ENCODE peak calls at places on chromosomes 4 and X, in ten cellular contexts. One of them, this sample, is unnamed. For H3K4me1, the result is how much of the 10 kb centered on the place peaks cover.

GRCh38 chrX:13473666-13474516 is 95.5 kb upstream of the EGFL6 start:
- DNase-seq in endodermal cell: no peak
- DNase-seq in lung: no peak
- DNase-seq in fibroblast of lung: peak
- DNase-seq in tibial artery: no peak
- DNase-seq in heart left ventricle: no peak
- DNase-seq in endothelial cell of umbilical vein: no peak
- DNase-seq in HCT116: no peak
- DNase-seq in IMR-90: peak
- DNase-seq in transverse colon: no peak
- DNase-seq in this sample: no peak

GRCh38 chrX:7170903-7171302 is 22.9 kb upstream of the PUDP start:
- DNase-seq in transverse colon: peak
- DNase-seq in fibroblast of lung: no peak
- DNase-seq in endodermal cell: peak
- DNase-seq in IMR-90: no peak
- DNase-seq in HCT116: no peak
- DNase-seq in endothelial cell of umbilical vein: peak
- DNase-seq in tibial artery: no peak
- DNase-seq in lung: peak
- DNase-seq in heart left ventricle: no peak
- DNase-seq in this sample: peak

GRCh38 chrX:150036181-150036580 is 97.9 kb upstream of the EOLA2 start:
- DNase-seq in endodermal cell: no peak
- DNase-seq in endothelial cell of umbilical vein: peak
- DNase-seq in HCT116: no peak
- DNase-seq in tibial artery: no peak
- DNase-seq in lung: no peak
- DNase-seq in heart left ventricle: no peak
- DNase-seq in transverse colon: peak
- DNase-seq in IMR-90: peak
- DNase-seq in fibroblast of lung: peak
- DNase-seq in this sample: peak

GRCh38 chrX:46447384-46447783 is 97.8 kb downstream of the ZNF674 start:
- DNase-seq in HCT116: no peak
- DNase-seq in transverse colon: no peak
- DNase-seq in endodermal cell: no peak
- DNase-seq in fibroblast of lung: peak
- DNase-seq in heart left ventricle: no peak
- DNase-seq in tibial artery: no peak
- DNase-seq in endothelial cell of umbilical vein: peak
- DNase-seq in IMR-90: peak
- DNase-seq in lung: no peak
- DNase-seq in this sample: peak

GRCh38 chrX:136754641-136755040 is 26.1 kb downstream of the ARHGEF6 start:
- DNase-seq in IMR-90: no peak
- DNase-seq in HCT116: no peak
- DNase-seq in endodermal cell: peak
- DNase-seq in endothelial cell of umbilical vein: no peak
- DNase-seq in fibroblast of lung: peak
- DNase-seq in lung: no peak
- DNase-seq in heart left ventricle: peak
- DNase-seq in transverse colon: no peak
- DNase-seq in tibial artery: peak
- DNase-seq in this sample: no peak

GRCh38 chr4:152480901-152481300 is 55.0 kb downstream of the FBXW7 start:
- DNase-seq in endothelial cell of umbilical vein: no peak
- DNase-seq in IMR-90: no peak
- DNase-seq in HCT116: no peak
- DNase-seq in tibial artery: no peak
- DNase-seq in fibroblast of lung: no peak
- DNase-seq in lung: no peak
- DNase-seq in transverse colon: no peak
- DNase-seq in heart left ventricle: no peak
- DNase-seq in endodermal cell: no peak
- DNase-seq in this sample: no peak

GRCh38 chr4:73450398-73451004 is 14.5 kb downstream of the AFP start:
- DNase-seq in transverse colon: no peak
- DNase-seq in HCT116: no peak
- DNase-seq in heart left ventricle: peak
- DNase-seq in IMR-90: peak
- DNase-seq in tibial artery: no peak
- DNase-seq in endothelial cell of umbilical vein: no peak
- DNase-seq in lung: no peak
- DNase-seq in fibroblast of lung: peak
- DNase-seq in endodermal cell: peak
- DNase-seq in this sample: peak

GRCh38 chr4:25310066-25310824 is 2.3 kb upstream of the ZCCHC4 start:
- DNase-seq in endodermal cell: no peak
- DNase-seq in tibial artery: no peak
- DNase-seq in transverse colon: no peak
- DNase-seq in fibroblast of lung: no peak
- DNase-seq in endothelial cell of umbilical vein: no peak
- DNase-seq in heart left ventricle: no peak
- DNase-seq in HCT116: no peak
- DNase-seq in IMR-90: no peak
- DNase-seq in lung: no peak
- DNase-seq in this sample: no peak

GRCh38 chr4:175422331-175422730 is 389.7 kb downstream of the GPM6A start:
- DNase-seq in HCT116: no peak
- DNase-seq in IMR-90: peak
- DNase-seq in transverse colon: no peak
- DNase-seq in fibroblast of lung: peak
- DNase-seq in lung: no peak
- DNase-seq in tibial artery: no peak
- DNase-seq in heart left ventricle: no peak
- DNase-seq in endothelial cell of umbilical vein: no peak
- DNase-seq in endodermal cell: no peak
- DNase-seq in this sample: no peak

GRCh38 chrX:110004970-110005369 is 2.1 kb downstream of the TMEM164 start:
- DNase-seq in transverse colon: no peak
- DNase-seq in endodermal cell: no peak
- DNase-seq in endothelial cell of umbilical vein: no peak
- DNase-seq in IMR-90: no peak
- DNase-seq in fibroblast of lung: no peak
- DNase-seq in lung: no peak
- DNase-seq in HCT116: no peak
- DNase-seq in heart left ventricle: no peak
- DNase-seq in tibial artery: no peak
- DNase-seq in this sample: no peak

GRCh38 chr4:14386196-14386595 is 616.1 kb upstream of the CPEB2 start:
- DNase-seq in transverse colon: no peak
- DNase-seq in IMR-90: no peak
- DNase-seq in tibial artery: no peak
- DNase-seq in lung: no peak
- DNase-seq in endothelial cell of umbilical vein: no peak
- DNase-seq in fibroblast of lung: no peak
- DNase-seq in endodermal cell: no peak
- DNase-seq in heart left ventricle: no peak
- DNase-seq in HCT116: no peak
- DNase-seq in this sample: peak
- TF ChIP-seq CTCF in transverse colon: no peak
- TF ChIP-seq CTCF in IMR-90: no peak
- TF ChIP-seq CTCF in tibial artery: no peak
- TF ChIP-seq CTCF in lung: no peak
- TF ChIP-seq CTCF in endothelial cell of umbilical vein: no peak
- TF ChIP-seq CTCF in fibroblast of lung: peak
- TF ChIP-seq CTCF in endodermal cell: peak
- TF ChIP-seq CTCF in heart left ventricle: no peak
- TF ChIP-seq CTCF in HCT116: no peak
- TF ChIP-seq CTCF in this sample: peak

DNA sequence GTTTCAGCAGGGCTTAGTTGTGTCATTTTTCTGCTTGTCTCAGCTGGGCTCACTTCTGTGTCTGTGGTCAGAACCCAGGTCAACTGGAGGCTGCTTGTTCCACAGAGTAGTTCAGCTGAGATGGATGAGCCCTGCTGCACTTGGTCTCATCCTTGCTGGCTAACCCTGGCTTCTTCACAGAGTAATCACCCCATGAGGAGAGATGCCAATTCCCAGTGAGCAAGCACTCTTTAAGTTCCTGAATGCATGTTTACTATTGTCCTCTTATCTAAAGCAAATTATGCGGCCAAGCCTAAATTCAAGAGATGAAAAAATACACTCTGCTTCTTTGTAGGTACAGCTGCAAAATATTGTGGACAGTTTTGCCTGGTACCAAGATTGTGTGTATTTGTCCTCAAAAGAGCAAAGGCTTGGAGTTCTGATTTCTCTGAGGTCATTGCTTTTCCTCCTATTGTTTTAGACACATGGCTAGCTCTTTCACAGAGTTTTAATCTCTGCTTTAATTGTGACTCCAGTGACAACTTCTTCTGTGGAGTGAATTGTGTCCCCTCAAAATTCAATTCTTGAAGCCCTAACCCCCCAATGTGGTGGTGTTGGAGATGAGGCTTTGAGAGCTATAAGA is 236.6 kb upstream of the ANKRD50 start:
- DNase-seq in IMR-90: peak
- DNase-seq in endodermal cell: no peak
- DNase-seq in fibroblast of lung: peak
- DNase-seq in HCT116: no peak
- DNase-seq in lung: no peak
- DNase-seq in transverse colon: no peak
- DNase-seq in tibial artery: no peak
- DNase-seq in heart left ventricle: no peak
- DNase-seq in endothelial cell of umbilical vein: peak
- DNase-seq in this sample: no peak
- H3K4me1 ChIP-seq in IMR-90: under half
- H3K4me1 ChIP-seq in endodermal cell: under half
- H3K4me1 ChIP-seq in fibroblast of lung: under half
- H3K4me1 ChIP-seq in HCT116: under half
- H3K4me1 ChIP-seq in lung: under half
- H3K4me1 ChIP-seq in transverse colon: under half
- H3K4me1 ChIP-seq in tibial artery: under half
- H3K4me1 ChIP-seq in heart left ventricle: under half
- H3K4me1 ChIP-seq in endothelial cell of umbilical vein: half or more
- H3K4me1 ChIP-seq in this sample: under half

GRCh38 chr4:106201373-106201772 is 114.6 kb downstream of the TBCK start:
- DNase-seq in endodermal cell: no peak
- DNase-seq in endothelial cell of umbilical vein: peak
- DNase-seq in transverse colon: no peak
- DNase-seq in fibroblast of lung: peak
- DNase-seq in tibial artery: no peak
- DNase-seq in lung: no peak
- DNase-seq in IMR-90: peak
- DNase-seq in heart left ventricle: no peak
- DNase-seq in HCT116: no peak
- DNase-seq in this sample: peak
- TF ChIP-seq CTCF in endodermal cell: peak
- TF ChIP-seq CTCF in endothelial cell of umbilical vein: peak
- TF ChIP-seq CTCF in transverse colon: peak
- TF ChIP-seq CTCF in fibroblast of lung: peak
- TF ChIP-seq CTCF in tibial artery: peak
- TF ChIP-seq CTCF in lung: no peak
- TF ChIP-seq CTCF in IMR-90: peak
- TF ChIP-seq CTCF in heart left ventricle: peak
- TF ChIP-seq CTCF in HCT116: peak
- TF ChIP-seq CTCF in this sample: peak

GRCh38 chr4:89296399-89296798 is 11.2 kb downstream of the GPRIN3 start:
- DNase-seq in lung: no peak
- DNase-seq in endothelial cell of umbilical vein: no peak
- DNase-seq in transverse colon: no peak
- DNase-seq in fibroblast of lung: no peak
- DNase-seq in heart left ventricle: no peak
- DNase-seq in HCT116: no peak
- DNase-seq in tibial artery: no peak
- DNase-seq in IMR-90: no peak
- DNase-seq in endodermal cell: no peak
- DNase-seq in this sample: no peak

GRCh38 chr4:89295415-89295927 is 12.1 kb downstream of the GPRIN3 start:
- DNase-seq in transverse colon: no peak
- DNase-seq in endodermal cell: no peak
- DNase-seq in lung: no peak
- DNase-seq in HCT116: no peak
- DNase-seq in endothelial cell of umbilical vein: no peak
- DNase-seq in fibroblast of lung: no peak
- DNase-seq in heart left ventricle: no peak
- DNase-seq in tibial artery: no peak
- DNase-seq in IMR-90: no peak
- DNase-seq in this sample: no peak

GRCh38 chr4:89294583-89295244 is 12.9 kb downstream of the GPRIN3 start:
- DNase-seq in heart left ventricle: no peak
- DNase-seq in endothelial cell of umbilical vein: peak
- DNase-seq in HCT116: no peak
- DNase-seq in endodermal cell: no peak
- DNase-seq in fibroblast of lung: no peak
- DNase-seq in lung: no peak
- DNase-seq in transverse colon: no peak
- DNase-seq in IMR-90: no peak
- DNase-seq in tibial artery: no peak
- DNase-seq in this sample: peak

GRCh38 chr4:89290727-89291126 is 16.9 kb downstream of the GPRIN3 start:
- DNase-seq in endodermal cell: no peak
- DNase-seq in transverse colon: no peak
- DNase-seq in lung: no peak
- DNase-seq in IMR-90: no peak
- DNase-seq in endothelial cell of umbilical vein: no peak
- DNase-seq in fibroblast of lung: no peak
- DNase-seq in tibial artery: no peak
- DNase-seq in HCT116: no peak
- DNase-seq in heart left ventricle: peak
- DNase-seq in this sample: peak

GRCh38 chr4:89293299-89293698 is 14.3 kb downstream of the GPRIN3 start:
- DNase-seq in tibial artery: no peak
- DNase-seq in fibroblast of lung: no peak
- DNase-seq in endothelial cell of umbilical vein: no peak
- DNase-seq in IMR-90: no peak
- DNase-seq in transverse colon: no peak
- DNase-seq in HCT116: no peak
- DNase-seq in endodermal cell: no peak
- DNase-seq in heart left ventricle: no peak
- DNase-seq in lung: no peak
- DNase-seq in this sample: no peak
- H3K4me1 ChIP-seq in tibial artery: under half
- H3K4me1 ChIP-seq in fibroblast of lung: under half
- H3K4me1 ChIP-seq in endothelial cell of umbilical vein: under half
- H3K4me1 ChIP-seq in IMR-90: under half
- H3K4me1 ChIP-seq in transverse colon: under half
- H3K4me1 ChIP-seq in HCT116: under half
- H3K4me1 ChIP-seq in endodermal cell: under half
- H3K4me1 ChIP-seq in heart left ventricle: under half
- H3K4me1 ChIP-seq in lung: under half
- H3K4me1 ChIP-seq in this sample: under half

GRCh38 chrX:41863343-41864203 is 59.8 kb downstream of the CASK start:
- DNase-seq in HCT116: no peak
- DNase-seq in fibroblast of lung: no peak
- DNase-seq in transverse colon: no peak
- DNase-seq in tibial artery: no peak
- DNase-seq in lung: no peak
- DNase-seq in endodermal cell: no peak
- DNase-seq in endothelial cell of umbilical vein: no peak
- DNase-seq in IMR-90: no peak
- DNase-seq in heart left ventricle: no peak
- DNase-seq in this sample: no peak
- TF ChIP-seq CTCF in HCT116: peak
- TF ChIP-seq CTCF in fibroblast of lung: no peak
- TF ChIP-seq CTCF in transverse colon: no peak
- TF ChIP-seq CTCF in tibial artery: no peak
- TF ChIP-seq CTCF in lung: no peak
- TF ChIP-seq CTCF in endodermal cell: peak
- TF ChIP-seq CTCF in endothelial cell of umbilical vein: no peak
- TF ChIP-seq CTCF in IMR-90: no peak
- TF ChIP-seq CTCF in heart left ventricle: no peak
- TF ChIP-seq CTCF in this sample: peak